ENCODE peak calls at places on chromosomes 3 and 15, in six cellular contexts. One of them, this sample, is unnamed.
A peak's percentile ranks its signal among the peaks of the same experiment; 100 is the strongest.

GRCh38 chr3:50390523-50391177 is 31.3 kb upstream of the TMEM115 start:
- DNase-seq in RCC 7860: no peak
- DNase-seq in T follicular helper cell: no peak
- DNase-seq in RWPE1: peak; percentile 25
- DNase-seq in HuH-7: no peak
- DNase-seq in activated CD8-positive, alpha-beta memory T cell treated with anti-CD3 and anti-CD28 coated beads for 24 hours: no peak
- DNase-seq in this sample: no peak

GRCh38 chr3:139292933-139293664 is 50.7 kb upstream of the MRPS22 start:
- DNase-seq in activated CD8-positive, alpha-beta memory T cell treated with anti-CD3 and anti-CD28 coated beads for 24 hours: no peak
- DNase-seq in RWPE1: no peak
- DNase-seq in HuH-7: no peak
- DNase-seq in RCC 7860: no peak
- DNase-seq in T follicular helper cell: no peak
- DNase-seq in this sample: no peak

GRCh38 chr3:138914870-138915502 is 32.0 kb downstream of the FOXL2 start:
- DNase-seq in activated CD8-positive, alpha-beta memory T cell treated with anti-CD3 and anti-CD28 coated beads for 24 hours: no peak
- DNase-seq in T follicular helper cell: no peak
- DNase-seq in RWPE1: no peak
- DNase-seq in RCC 7860: peak; percentile 69
- DNase-seq in HuH-7: peak; percentile 54
- DNase-seq in this sample: no peak

GRCh38 chr3:190382082-190382481 is 5.9 kb upstream of the CLDN16 start:
- DNase-seq in T follicular helper cell: no peak
- DNase-seq in activated CD8-positive, alpha-beta memory T cell treated with anti-CD3 and anti-CD28 coated beads for 24 hours: no peak
- DNase-seq in HuH-7: no peak
- DNase-seq in RWPE1: peak; percentile 71
- DNase-seq in RCC 7860: peak; percentile 75
- DNase-seq in this sample: no peak

GRCh38 chr3:141561426-141562034 is 74.7 kb downstream of the RASA2 start:
- DNase-seq in activated CD8-positive, alpha-beta memory T cell treated with anti-CD3 and anti-CD28 coated beads for 24 hours: no peak
- DNase-seq in RWPE1: peak; percentile 33
- DNase-seq in T follicular helper cell: peak; percentile 32
- DNase-seq in RCC 7860: peak; percentile 44
- DNase-seq in HuH-7: peak; percentile 9
- DNase-seq in this sample: no peak

GRCh38 chr15:92616621-92617179 is 38.9 kb downstream of the FAM174B start:
- DNase-seq in HuH-7: no peak
- DNase-seq in RWPE1: no peak
- DNase-seq in activated CD8-positive, alpha-beta memory T cell treated with anti-CD3 and anti-CD28 coated beads for 24 hours: no peak
- DNase-seq in T follicular helper cell: no peak
- DNase-seq in RCC 7860: no peak
- DNase-seq in this sample: no peak

GRCh38 chr15:63198752-63199250 is 9.4 kb downstream of the RAB8B start:
- DNase-seq in activated CD8-positive, alpha-beta memory T cell treated with anti-CD3 and anti-CD28 coated beads for 24 hours: no peak
- DNase-seq in RWPE1: no peak
- DNase-seq in HuH-7: no peak
- DNase-seq in RCC 7860: no peak
- DNase-seq in T follicular helper cell: no peak
- DNase-seq in this sample: no peak

GRCh38 chr3:170809975-170810357 is 60.0 kb downstream of the RPL22L1 start:
- DNase-seq in activated CD8-positive, alpha-beta memory T cell treated with anti-CD3 and anti-CD28 coated beads for 24 hours: no peak
- DNase-seq in HuH-7: no peak
- DNase-seq in T follicular helper cell: no peak
- DNase-seq in RCC 7860: peak; percentile 45
- DNase-seq in RWPE1: peak; percentile 62
- DNase-seq in this sample: no peak

GRCh38 chr3:18499256-18499655 is 74.1 kb upstream of the SATB1 start:
- DNase-seq in RCC 7860: no peak
- DNase-seq in RWPE1: no peak
- DNase-seq in HuH-7: no peak
- DNase-seq in activated CD8-positive, alpha-beta memory T cell treated with anti-CD3 and anti-CD28 coated beads for 24 hours: no peak
- DNase-seq in T follicular helper cell: no peak
- DNase-seq in this sample: no peak

GRCh38 chr15:74322558-74323180 is 44.8 kb downstream of the CYP11A1 start:
- DNase-seq in activated CD8-positive, alpha-beta memory T cell treated with anti-CD3 and anti-CD28 coated beads for 24 hours: peak; percentile 83
- DNase-seq in RWPE1: peak; percentile 82
- DNase-seq in HuH-7: peak; percentile 89
- DNase-seq in RCC 7860: peak; percentile 40
- DNase-seq in T follicular helper cell: peak; percentile 25
- DNase-seq in this sample: peak; percentile 89

GRCh38 chr15:84961707-84962106 is 19.9 kb upstream of the PDE8A start:
- DNase-seq in T follicular helper cell: no peak
- DNase-seq in HuH-7: no peak
- DNase-seq in activated CD8-positive, alpha-beta memory T cell treated with anti-CD3 and anti-CD28 coated beads for 24 hours: no peak
- DNase-seq in RWPE1: no peak
- DNase-seq in RCC 7860: peak; percentile 8
- DNase-seq in this sample: no peak

GRCh38 chr3:37962906-37963486 is 27.6 kb upstream of the VILL start:
- DNase-seq in RWPE1: no peak
- DNase-seq in HuH-7: no peak
- DNase-seq in activated CD8-positive, alpha-beta memory T cell treated with anti-CD3 and anti-CD28 coated beads for 24 hours: no peak
- DNase-seq in RCC 7860: no peak
- DNase-seq in T follicular helper cell: no peak
- DNase-seq in this sample: peak; percentile 23

GRCh38 chr3:73637042-73637441 is 12.3 kb upstream of the PDZRN3 start:
- DNase-seq in activated CD8-positive, alpha-beta memory T cell treated with anti-CD3 and anti-CD28 coated beads for 24 hours: no peak
- DNase-seq in HuH-7: no peak
- DNase-seq in RCC 7860: no peak
- DNase-seq in RWPE1: no peak
- DNase-seq in T follicular helper cell: no peak
- DNase-seq in this sample: no peak

GRCh38 chr15:52735231-52736089 is 54.7 kb downstream of the ONECUT1 start:
- DNase-seq in HuH-7: peak; percentile 60
- DNase-seq in RWPE1: peak; percentile 81
- DNase-seq in T follicular helper cell: peak; percentile 48
- DNase-seq in activated CD8-positive, alpha-beta memory T cell treated with anti-CD3 and anti-CD28 coated beads for 24 hours: peak; percentile 77
- DNase-seq in RCC 7860: peak; percentile 65
- DNase-seq in this sample: no peak

GRCh38 chr3:172449468-172450149 is 1.4 kb upstream of the GHSR start:
- DNase-seq in HuH-7: peak; percentile 63
- DNase-seq in RCC 7860: no peak
- DNase-seq in RWPE1: peak; percentile 41
- DNase-seq in activated CD8-positive, alpha-beta memory T cell treated with anti-CD3 and anti-CD28 coated beads for 24 hours: no peak
- DNase-seq in T follicular helper cell: no peak
- DNase-seq in this sample: no peak

GRCh38 chr3:71153753-71154152 is 429.8 kb downstream of the FOXP1 start:
- DNase-seq in RCC 7860: no peak
- DNase-seq in HuH-7: no peak
- DNase-seq in RWPE1: no peak
- DNase-seq in activated CD8-positive, alpha-beta memory T cell treated with anti-CD3 and anti-CD28 coated beads for 24 hours: no peak
- DNase-seq in T follicular helper cell: no peak
- DNase-seq in this sample: no peak

GRCh38 chr3:14145236-14145635 is 20.4 kb downstream of the TMEM43 start:
- DNase-seq in HuH-7: no peak
- DNase-seq in RCC 7860: peak; percentile 17
- DNase-seq in RWPE1: no peak
- DNase-seq in activated CD8-positive, alpha-beta memory T cell treated with anti-CD3 and anti-CD28 coated beads for 24 hours: peak; percentile 55
- DNase-seq in T follicular helper cell: no peak
- DNase-seq in this sample: no peak

GRCh38 chr15:43085921-43086320 is 19.9 kb downstream of the UBR1 start:
- DNase-seq in RWPE1: no peak
- DNase-seq in RCC 7860: no peak
- DNase-seq in HuH-7: no peak
- DNase-seq in activated CD8-positive, alpha-beta memory T cell treated with anti-CD3 and anti-CD28 coated beads for 24 hours: no peak
- DNase-seq in T follicular helper cell: no peak
- DNase-seq in this sample: no peak

GRCh38 chr3:47578691-47579632 is at the start of gene CSPG5:
- DNase-seq in RCC 7860: no peak
- DNase-seq in RWPE1: no peak
- DNase-seq in HuH-7: no peak
- DNase-seq in activated CD8-positive, alpha-beta memory T cell treated with anti-CD3 and anti-CD28 coated beads for 24 hours: peak; percentile 71
- DNase-seq in T follicular helper cell: no peak
- DNase-seq in this sample: no peak